ENCODE peak calls at places on chromosomes 5 and 9, in six cellular contexts. S, P, F, L, X and B are unnamed samples. For H3K4me1, the result is how much of the 10 kb centered on the place peaks cover.

GRCh38 chr5:22088517-22088916 is 764.6 kb downstream of the CDH12 start:
- DNase-seq in S (peak), P (no peak), F (no peak), L (no peak), X (no peak), B (no peak)

GRCh38 chr9:76394896-76395244 is 644 bp upstream of the RFK start:
- DNase-seq in S (peak), P (peak), F (peak), L (peak), X (no peak), B (no peak)

GRCh38 chr5:67160985-67161384 is 35.6 kb downstream of the CD180 start:
- DNase-seq in S (peak), P (no peak), F (no peak), L (no peak), X (no peak), B (no peak)

GRCh38 chr5:128121679-128122078 is 38.1 kb downstream of the SLC12A2 start:
- DNase-seq in S (no peak), P (no peak), F (no peak), L (no peak), X (no peak), B (no peak)

GRCh38 chr5:122726990-122727616 is 47.8 kb upstream of the SNX2 start:
- DNase-seq in S (no peak), P (no peak), F (no peak), L (no peak), X (no peak), B (no peak)

GRCh38 chr5:17081142-17081541 is 136.3 kb upstream of the BASP1 start:
- DNase-seq in S (peak), P (no peak), F (no peak), L (no peak), X (no peak), B (no peak)

GRCh38 chr5:176810687-176811501 is 535 bp downstream of the UNC5A start:
- DNase-seq in S (no peak), P (no peak), F (peak), L (no peak), X (no peak), B (no peak)

GRCh38 chr9:32839013-32839442 is 55.7 kb downstream of the TMEM215 start:
- DNase-seq in S (no peak), P (no peak), F (no peak), L (no peak), X (no peak), B (no peak)

GRCh38 chr5:128258387-128258786 is 174.8 kb downstream of the SLC12A2 start:
- DNase-seq in S (no peak), P (no peak), F (no peak), L (no peak), X (no peak), B (no peak)

GRCh38 chr5:23631283-23632045 is 124.1 kb downstream of the PRDM9 start:
- DNase-seq in S (no peak), P (no peak), F (no peak), L (no peak), X (no peak), B (peak)

GRCh38 chr5:169429044-169429443 is 128.1 kb upstream of the SLIT3 start:
- DNase-seq in S (no peak), P (no peak), F (no peak), L (no peak), X (no peak), B (peak)

GRCh38 chr9:84862786-84863185 is 193.3 kb downstream of the NTRK2 start:
- DNase-seq in S (peak), P (no peak), F (peak), L (peak), X (no peak), B (no peak)

GRCh38 chr5:92222449-92222848 is 839.3 kb upstream of the ARRDC3 start:
- DNase-seq in S (peak), P (no peak), F (no peak), L (no peak), X (no peak), B (no peak)

GRCh38 chr5:57302164-57302563 is 128.3 kb downstream of the GPBP1 start:
- DNase-seq in S (peak), P (no peak), F (no peak), L (no peak), X (no peak), B (no peak)

GRCh38 chr9:129995409-129996160 is 47.4 kb downstream of the FNBP1 start:
- DNase-seq in S (no peak), P (no peak), F (no peak), L (no peak), X (no peak), B (no peak)

GRCh38 chr9:133505901-133506652 is 18.7 kb downstream of the MYMK start:
- DNase-seq in S (no peak), P (peak), F (no peak), L (peak), X (peak), B (peak)

GRCh38 chr9:109132473-109133095 is 12.8 kb upstream of the TMEM245 start:
- DNase-seq in S (no peak), P (no peak), F (no peak), L (no peak), X (no peak), B (no peak)

GRCh38 chr9:444528-444927 is 229.9 kb downstream of the DOCK8 start:
- DNase-seq in S (peak), P (no peak), F (no peak), L (no peak), X (no peak), B (no peak)

GRCh38 chr5:157046041-157046440 is 12.9 kb downstream of the HAVCR1 start:
- DNase-seq in S (no peak), P (no peak), F (no peak), L (no peak), X (no peak), B (peak)

GRCh38 chr9:134938346-134939079 is 20.8 kb upstream of the FCN1 start:
- DNase-seq in S (no peak), P (peak), F (no peak), L (no peak), X (no peak), B (no peak)

GRCh38 chr5:40798012-40798855 is at the start of gene PRKAA1:
- DNase-seq in S (peak), P (peak), F (peak), L (peak), X (peak), B (peak)

GRCh38 chr9:22469928-22470544 is 23.4 kb downstream of the DMRTA1 start:
- DNase-seq in S (peak), P (no peak), F (peak), L (no peak), X (no peak), B (no peak)

GRCh38 chr9:4994166-4994890 is 9.3 kb downstream of the JAK2 start:
- DNase-seq in S (no peak), P (no peak), F (no peak), L (no peak), X (no peak), B (no peak)

GRCh38 chr9:469672-470040 is 255.0 kb downstream of the DOCK8 start:
- DNase-seq in S (no peak), P (peak), F (peak), L (peak), X (no peak), B (peak)

GRCh38 chr5:169707714-169708113 is 70.6 kb downstream of the DOCK2 start:
- DNase-seq in S (no peak), P (no peak), F (no peak), L (no peak), X (no peak), B (no peak)

GRCh38 chr5:10594591-10595210 is 30.8 kb downstream of the ANKRD33B start:
- DNase-seq in S (no peak), P (no peak), F (no peak), L (no peak), X (no peak), B (no peak)

GRCh38 chr5:78537821-78538220 is 110.8 kb downstream of the LHFPL2 start:
- DNase-seq in S (peak), P (no peak), F (no peak), L (no peak), X (no peak), B (no peak)

GRCh38 chr9:127209220-127209619 is 55.4 kb upstream of the GARNL3 start:
- DNase-seq in S (no peak), P (no peak), F (no peak), L (no peak), X (no peak), B (no peak)

GRCh38 chr5:125555591-125555990 is 809.2 kb upstream of the ZNF608 start:
- DNase-seq in S (no peak), P (no peak), F (no peak), L (no peak), X (no peak), B (no peak)

GRCh38 chr5:78530342-78531096 is 118.1 kb downstream of the LHFPL2 start:
- DNase-seq in S (peak), P (no peak), F (no peak), L (no peak), X (no peak), B (no peak)

GRCh38 chr5:158590936-158591863 is 508.5 kb downstream of the EBF1 start:
- DNase-seq in S (peak), P (no peak), F (peak), L (peak), X (peak), B (peak)

GRCh38 chr9:16131269-16131668 is 578.4 kb downstream of the CCDC171 start:
- DNase-seq in S (peak), P (no peak), F (no peak), L (no peak), X (no peak), B (no peak)

GRCh38 chr5:73947876-73948275 is 321.9 kb downstream of the ARHGEF28 start:
- DNase-seq in S (no peak), P (no peak), F (no peak), L (no peak), X (no peak), B (no peak)

GRCh38 chr5:24073097-24073496 is 565.7 kb downstream of the PRDM9 start:
- DNase-seq in S (no peak), P (no peak), F (no peak), L (no peak), X (no peak), B (no peak)

GRCh38 chr9:18451409-18451808 is 22.5 kb upstream of the ADAMTSL1 start:
- DNase-seq in S (no peak), P (no peak), F (no peak), L (no peak), X (no peak), B (no peak)

GRCh38 chr9:27365977-27366376 is 69.0 kb upstream of the EQTN start:
- DNase-seq in S (peak), P (no peak), F (no peak), L (no peak), X (no peak), B (no peak)

GRCh38 chr5:10689391-10690081 is 71.5 kb downstream of the DAP start:
- DNase-seq in S (peak), P (no peak), F (peak), L (no peak), X (no peak), B (no peak)

GRCh38 chr9:95003694-95004451 is 277.4 kb downstream of the AOPEP start:
- DNase-seq in S (peak), P (peak), F (no peak), L (peak), X (peak), B (peak)

GRCh38 chr5:78985407-78986223 is 505 bp upstream of the ARSB start:
- DNase-seq in S (no peak), P (peak), F (no peak), L (peak), X (peak), B (peak)

GRCh38 chr5:145718956-145719355 is 116.2 kb downstream of the PRELID2 start:
- DNase-seq in S (peak), P (no peak), F (no peak), L (no peak), X (no peak), B (no peak)

GRCh38 chr5:7851240-7851592 is 283 bp upstream of the CFAP90 start:
- DNase-seq in S (no peak), P (no peak), F (no peak), L (no peak), X (no peak), B (no peak)
- TF ChIP-seq CTCF in S (no peak), P (no peak), F (no peak), L (no peak), X (no peak), B (no peak)

DNA sequence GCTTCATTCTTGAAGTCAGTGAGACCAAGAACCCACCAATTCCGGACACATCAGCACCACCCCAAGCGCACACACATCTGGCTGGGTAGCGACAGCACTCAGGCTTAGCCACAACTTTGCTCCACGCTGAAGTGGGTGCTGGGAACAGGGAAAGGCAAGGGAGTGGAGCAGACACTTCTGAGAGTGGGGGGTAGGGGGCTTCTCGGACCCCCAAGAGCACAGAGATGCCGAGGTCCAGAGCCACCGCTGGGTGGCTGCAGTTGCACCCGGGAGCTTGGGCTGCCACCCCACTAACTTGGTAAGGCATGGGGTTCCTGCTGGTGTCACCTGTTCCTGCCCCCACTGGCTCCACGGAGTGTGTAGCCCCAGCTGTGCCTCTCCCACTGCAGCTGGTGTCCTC is 225.3 kb upstream of the RIOK2 start:
- DNase-seq in S (no peak), P (no peak), F (no peak), L (no peak), X (no peak), B (no peak)
- H3K4me1 ChIP-seq in S (under half), P (under half), F (under half), L (under half), X (under half), B (under half)

GRCh38 chr9:74006935-74007334 is 490.2 kb upstream of the RORB start:
- DNase-seq in S (peak), P (no peak), F (no peak), L (no peak), X (no peak), B (no peak)
- TF ChIP-seq CTCF in S (peak), P (no peak), F (peak), L (no peak), X (no peak), B (no peak)

GRCh38 chr9:37364751-37365360 is 57.6 kb upstream of the GRHPR start:
- DNase-seq in S (no peak), P (no peak), F (peak), L (no peak), X (no peak), B (no peak)
- H3K4me1 ChIP-seq in S (under half), P (under half), F (under half), L (under half), X (under half), B (under half)

DNA sequence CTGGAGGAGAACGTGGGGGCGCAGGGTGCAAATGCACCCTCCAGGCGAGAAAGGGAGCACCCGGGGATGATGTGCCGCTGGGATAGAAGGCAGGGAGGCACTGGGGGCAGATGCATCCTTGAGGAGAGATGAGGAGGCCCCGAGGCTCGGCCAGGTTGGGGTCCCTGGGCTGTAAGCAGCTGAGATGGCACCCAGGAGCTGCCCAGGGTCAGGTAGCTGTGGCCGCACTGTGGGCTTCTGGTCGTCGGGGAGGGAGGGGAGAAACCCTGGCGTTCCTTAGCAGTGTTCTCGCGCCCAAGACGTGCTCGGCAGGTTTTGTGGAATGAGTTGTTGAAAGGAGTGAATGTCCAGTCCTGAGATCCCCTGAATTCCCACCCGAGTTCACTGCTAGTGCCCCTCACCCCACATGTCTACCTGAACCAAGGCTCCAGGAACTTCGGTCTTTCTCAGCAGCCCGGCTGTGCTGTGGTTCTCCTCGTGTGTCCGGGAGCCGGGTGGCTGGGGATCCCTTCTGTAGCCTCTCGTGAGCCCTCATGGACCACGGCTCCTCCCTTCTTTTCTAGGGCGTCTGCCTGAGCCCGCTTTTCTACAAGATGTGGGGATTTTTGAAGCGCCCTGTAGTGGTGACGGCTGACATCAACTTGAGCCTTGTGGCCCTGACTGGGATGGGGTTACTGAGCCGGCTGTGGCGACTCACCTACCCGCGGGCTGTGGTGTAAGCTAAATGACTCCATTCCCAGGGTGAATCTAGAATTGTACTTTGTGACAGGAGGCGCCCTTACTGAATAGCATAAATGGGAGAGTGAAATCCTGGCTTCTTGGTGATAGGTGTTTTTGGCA is 1.1 kb downstream of the POMT1 start:
- DNase-seq in S (peak), P (no peak), F (peak), L (no peak), X (no peak), B (no peak)
- TF ChIP-seq CTCF in S (no peak), P (no peak), F (peak), L (no peak), X (no peak), B (no peak)

DNA sequence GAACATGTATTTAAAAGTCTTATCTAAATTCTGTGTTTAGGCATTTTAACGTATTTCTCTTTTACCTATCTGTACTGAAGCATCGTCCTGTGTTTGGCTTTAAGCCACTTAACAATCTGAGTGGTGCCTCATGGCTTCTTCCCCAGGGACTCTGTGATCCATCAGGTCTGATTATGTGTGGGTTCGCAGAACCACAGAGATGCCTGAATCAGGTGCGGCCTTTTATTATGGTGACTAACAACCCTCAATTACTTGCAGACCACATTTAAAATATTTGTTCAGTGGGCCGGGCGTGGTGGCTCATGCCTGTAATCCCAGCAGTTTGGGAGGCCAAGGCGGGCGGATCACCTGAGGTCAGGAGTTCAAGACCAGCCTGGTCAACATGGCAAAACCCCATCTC is 39.6 kb upstream of the SAP30L start:
- DNase-seq in S (no peak), P (no peak), F (no peak), L (no peak), X (no peak), B (no peak)
- H3K4me1 ChIP-seq in S (under half), P (under half), F (under half), L (under half), X (under half), B (under half)

DNA sequence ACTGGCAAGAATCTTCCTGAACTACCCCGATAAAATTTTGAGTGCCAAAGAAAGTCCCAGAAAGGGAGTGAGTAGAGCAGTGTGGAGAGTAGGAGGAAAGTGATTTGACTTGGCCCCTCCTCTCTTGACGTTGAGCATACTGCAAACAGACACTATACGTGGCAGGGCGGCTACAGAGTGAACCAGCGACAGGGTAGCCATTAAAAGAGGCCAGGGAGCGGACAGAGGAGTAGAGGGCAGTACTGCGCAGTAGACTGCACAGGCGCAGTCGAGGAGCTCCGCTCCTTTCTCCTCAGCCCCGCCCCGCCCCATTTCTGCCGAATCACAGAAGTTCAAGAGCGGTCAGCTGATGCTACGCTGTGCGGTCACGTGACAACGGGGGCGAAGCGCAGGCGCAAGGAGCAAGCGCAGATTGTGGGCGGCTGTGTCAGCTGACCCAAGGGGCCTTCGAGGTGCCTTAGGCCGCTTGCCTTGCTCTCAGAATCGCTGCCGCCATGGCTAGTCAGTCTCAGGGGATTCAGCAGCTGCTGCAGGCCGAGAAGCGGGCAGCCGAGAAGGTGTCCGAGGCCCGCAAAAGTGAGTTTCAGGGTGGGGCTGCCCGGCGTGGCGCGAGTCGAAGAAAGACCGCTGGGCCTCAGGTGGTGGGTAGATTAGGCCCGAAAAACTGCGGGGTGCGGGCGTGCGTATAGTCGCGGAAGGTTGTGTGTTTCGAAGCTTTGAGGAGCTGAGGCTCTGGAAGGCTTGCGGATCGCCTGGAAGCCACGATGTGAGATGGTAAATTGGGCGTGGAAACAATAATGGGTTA is at the start of gene ATP6V1G1:
- DNase-seq in S (peak), P (peak), F (peak), L (peak), X (peak), B (peak)
- TF ChIP-seq CTCF in S (no peak), P (no peak), F (no peak), L (no peak), X (no peak), B (peak)

DNA sequence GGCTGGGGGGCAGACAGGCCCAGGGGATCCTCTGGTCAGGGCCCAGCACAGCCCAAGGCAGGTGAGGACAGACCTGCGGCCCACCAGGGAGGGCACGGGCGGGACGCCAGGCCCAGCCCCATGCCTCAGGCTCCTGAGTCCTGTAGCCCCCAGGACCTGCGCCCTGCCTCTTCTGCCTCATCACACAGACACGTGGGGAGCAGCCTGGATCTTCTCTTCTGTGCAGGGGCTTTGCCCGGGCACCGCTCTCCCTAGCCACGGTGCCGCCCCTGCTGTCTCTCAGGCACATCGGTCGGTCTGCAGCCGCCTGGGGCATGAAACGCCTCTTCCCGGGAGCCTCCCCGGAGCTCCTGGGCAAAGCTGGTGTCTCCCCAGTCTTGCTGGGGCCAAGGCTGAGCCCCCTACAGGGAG is 40.2 kb upstream of the EGFL7 start:
- DNase-seq in S (no peak), P (no peak), F (peak), L (no peak), X (no peak), B (no peak)
- H3K4me1 ChIP-seq in S (under half), P (under half), F (under half), L (under half), X (under half), B (under half)